ENCODE peak calls at places on chromosomes 13 and 19, in four cellular contexts. I is lung, F is transverse colon, E is mesenchymal stem cell. X is an unnamed sample. For H3K4me1, the result is how much of the 10 kb centered on the place peaks cover.

GRCh38 chr19:10587022-10587838 is at the start of gene AP1M2:
- DNase-seq in F (peak), I (no peak), E (no peak), X (peak)

GRCh38 chr13:89061821-89062220 is 1390.7 kb downstream of the SLITRK5 start:
- DNase-seq in F (peak), I (no peak), E (no peak), X (peak)

GRCh38 chr19:28505134-28505533 is 707.8 kb downstream of the UQCRFS1 start:
- DNase-seq in F (no peak), I (no peak), E (no peak), X (no peak)

GRCh38 chr13:99199541-99200432 is 867 bp upstream of the UBAC2 start:
- DNase-seq in I (no peak), F (no peak), E (peak), X (no peak)

GRCh38 chr19:58196911-58197616 is 14.2 kb downstream of the ZNF274 start:
- DNase-seq in I (no peak), E (peak), F (no peak), X (no peak)

GRCh38 chr19:57816652-57817051 is 1.9 kb upstream of the ZNF552 start:
- DNase-seq in I (no peak), F (no peak), E (peak), X (no peak)

GRCh38 chr19:511101-511841 is 4.0 kb downstream of the TPGS1 start:
- DNase-seq in F (peak), I (no peak), E (no peak), X (peak)

GRCh38 chr13:80084086-80084676 is 256.7 kb downstream of the SPRY2 start:
- DNase-seq in E (peak), I (no peak), F (no peak), X (no peak)

GRCh38 chr13:109725995-109726637 is 60.3 kb downstream of the IRS2 start:
- DNase-seq in E (no peak), I (no peak), F (no peak), X (no peak)

DNA sequence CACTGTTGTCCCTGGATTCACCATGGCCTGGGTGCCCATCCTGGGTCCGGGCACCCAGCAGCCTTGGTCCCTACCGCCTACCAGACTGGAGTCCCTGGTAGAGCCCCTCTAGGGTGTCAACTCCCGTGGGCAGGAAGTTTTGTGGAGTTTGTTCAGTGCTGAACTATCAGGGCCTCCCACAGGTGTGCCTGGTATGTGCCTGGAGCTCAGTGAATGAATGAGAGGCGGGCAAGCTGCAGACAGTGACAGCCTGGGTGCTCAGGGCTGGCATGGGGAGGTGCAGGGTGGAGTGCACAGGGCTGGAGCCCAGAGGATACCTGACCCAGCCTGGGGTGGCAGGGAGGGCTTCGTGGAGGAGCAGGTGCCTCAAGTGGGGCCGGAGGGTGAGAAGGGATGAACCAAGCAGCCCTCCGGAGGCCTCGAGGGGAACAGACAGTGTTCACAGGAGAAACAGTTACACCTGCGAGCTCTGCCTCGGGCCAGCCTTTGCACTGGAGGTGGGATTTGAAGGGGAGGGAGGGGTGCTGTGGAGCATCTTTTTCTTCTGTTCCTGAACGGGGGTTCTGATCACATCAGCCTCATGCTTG is 29.6 kb downstream of the PAK4 start:
- DNase-seq in I (no peak), E (no peak), F (no peak), X (no peak)
- H3K4me1 ChIP-seq in I (under half), E (under half), F (under half), X (under half)

DNA sequence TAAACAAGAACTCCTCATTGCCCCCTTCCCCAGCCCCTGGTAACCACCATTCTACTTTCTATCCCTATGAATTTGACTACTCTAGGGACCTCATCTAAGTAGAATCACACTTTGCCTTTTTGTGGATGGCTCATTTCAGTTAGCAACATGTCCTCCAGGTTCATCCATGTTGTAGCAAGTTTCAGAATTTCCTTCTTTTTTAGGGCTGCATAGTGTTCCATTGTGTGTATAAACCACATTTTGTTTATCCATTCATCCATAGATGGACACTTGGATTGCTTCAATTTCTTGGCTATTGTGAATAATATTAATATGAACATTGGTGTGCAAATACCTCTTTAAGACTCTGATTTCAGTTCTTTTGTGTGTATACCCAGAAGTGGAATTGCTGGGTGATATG is 4.8 kb upstream of the DHRS12 start:
- DNase-seq in E (no peak), I (no peak), F (no peak), X (no peak)
- H3K4me1 ChIP-seq in E (under half), I (under half), F (under half), X (under half)

GRCh38 chr13:111330211-111330610 is 9.8 kb downstream of the TEX29 start:
- DNase-seq in E (no peak), I (no peak), F (no peak), X (no peak)

GRCh38 chr13:111327701-111328100 is 7.3 kb downstream of the TEX29 start:
- DNase-seq in I (no peak), E (no peak), F (no peak), X (no peak)

GRCh38 chr13:111329641-111330040 is 9.2 kb downstream of the TEX29 start:
- DNase-seq in F (no peak), E (no peak), I (no peak), X (no peak)

GRCh38 chr13:111328111-111328802 is 7.8 kb downstream of the TEX29 start:
- DNase-seq in I (peak), E (no peak), F (no peak), X (no peak)

DNA sequence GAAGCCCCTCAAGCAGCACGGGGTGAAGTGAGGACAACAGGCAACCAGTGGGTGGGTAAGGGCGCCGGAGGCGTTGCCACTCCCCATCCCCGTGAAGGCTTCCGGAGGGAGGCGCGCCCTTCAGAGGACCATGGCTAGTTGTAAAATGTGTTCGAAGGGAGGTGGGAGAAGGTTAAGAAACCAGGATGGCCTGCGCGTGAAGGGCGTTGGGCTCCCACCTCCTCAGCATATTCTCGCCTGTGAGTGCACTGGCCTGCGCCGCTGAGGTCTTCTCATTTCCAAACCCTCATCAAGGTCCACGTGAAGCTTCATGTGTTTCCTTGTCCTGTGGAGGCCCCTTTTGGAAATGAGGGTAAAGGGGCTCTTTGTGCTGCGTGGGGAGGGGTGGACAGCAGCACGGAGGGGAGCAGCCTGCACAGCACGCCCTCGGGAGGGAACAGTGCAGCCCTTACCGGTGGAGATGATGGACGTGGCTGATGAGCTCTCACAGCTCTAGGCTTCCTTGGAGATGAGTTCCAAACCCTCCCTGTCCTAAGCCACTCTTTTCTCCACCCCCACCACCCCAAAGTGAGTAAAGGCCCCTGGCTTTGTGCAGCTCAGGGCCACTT is 8.5 kb downstream of the TEX29 start:
- DNase-seq in E (no peak), I (peak), F (no peak), X (no peak)
- H3K4me1 ChIP-seq in E (under half), I (under half), F (under half), X (under half)

GRCh38 chr13:39038569-39038898 is 278 bp downstream of the NHLRC3 start:
- DNase-seq in I (peak), E (peak), F (peak), X (peak)

GRCh38 chr13:39039033-39039432 is 777 bp downstream of the NHLRC3 start:
- DNase-seq in I (no peak), E (no peak), F (no peak), X (no peak)

GRCh38 chr13:39036212-39036611 is 1.7 kb downstream of the PROSER1 start:
- DNase-seq in E (peak), F (peak), I (no peak), X (no peak)

GRCh38 chr13:39037410-39037879 is 444 bp downstream of the PROSER1 start:
- DNase-seq in F (no peak), I (peak), E (peak), X (no peak)

DNA sequence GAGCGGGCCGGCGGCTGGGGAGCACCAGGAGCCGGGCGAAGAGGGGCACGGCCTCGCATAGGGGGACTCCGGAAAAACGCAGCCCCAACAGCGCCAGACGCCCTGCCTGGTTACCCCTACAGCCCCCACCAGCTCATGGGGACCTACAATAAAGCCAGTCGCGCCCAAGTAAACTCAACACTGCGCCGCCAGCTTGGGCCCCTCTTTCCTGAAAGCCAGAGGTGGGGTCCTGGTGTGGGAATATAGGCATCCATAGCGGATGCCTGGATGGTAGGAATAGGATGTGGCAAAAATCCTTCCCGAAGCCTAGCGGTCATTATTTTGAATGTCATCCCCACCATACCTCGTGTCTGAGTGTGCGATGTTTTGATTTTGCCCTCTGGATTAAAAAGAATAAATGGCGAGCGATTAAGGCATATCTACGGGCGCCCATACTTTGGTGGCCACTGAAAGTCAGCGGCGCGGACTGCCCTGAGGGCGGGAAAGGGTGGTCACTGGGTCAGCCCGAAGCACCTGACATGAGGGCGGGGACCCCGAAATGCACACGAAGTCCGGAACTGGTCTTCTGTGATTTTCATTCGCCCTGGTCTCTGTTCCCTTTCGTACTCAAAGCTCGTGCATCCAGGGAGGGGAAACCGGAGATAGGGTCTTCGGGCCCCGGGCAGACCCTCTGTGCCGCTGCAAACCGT is at the start of the genes NHLRC3 and PROSER1:
- DNase-seq in E (peak), I (peak), F (peak), X (peak)
- H3K4me1 ChIP-seq in E (under half), I (under half), F (under half), X (under half)

GRCh38 chr19:35212241-35212640 is 16.3 kb downstream of the FAM187B start:
- DNase-seq in F (no peak), E (no peak), I (no peak), X (no peak)
- H3K4me1 ChIP-seq in F (under half), E (under half), I (under half), X (under half)